ENCODE peak calls at places on chromosomes 6 and 20, in eight cellular contexts. S is GM12878, N is HepG2, C is H1, D is SK-N-SH, Q is K562, I is HCT116, R is endothelial cell of umbilical vein. T is an unnamed sample.

GRCh38 chr6:51644426-51644825 is 443.0 kb downstream of the PKHD1 start:
- DNase-seq in D (no peak), C (no peak), I (no peak), Q (no peak), R (no peak), N (no peak), S (no peak), T (no peak)

GRCh38 chr6:6411115-6411514 is 90.7 kb upstream of the F13A1 start:
- DNase-seq in I (no peak), C (no peak), S (no peak), N (no peak), R (no peak), Q (no peak), D (no peak), T (no peak)

GRCh38 chr20:38973546-38974120 is 11.5 kb downstream of the DHX35 start:
- DNase-seq in S (no peak), D (no peak), C (no peak), R (no peak), I (no peak), Q (no peak), N (no peak), T (no peak)

GRCh38 chr6:134368670-134369069 is 50.8 kb upstream of the SGK1 start:
- DNase-seq in Q (no peak), R (no peak), S (no peak), C (no peak), D (peak), I (no peak), N (no peak), T (no peak)

GRCh38 chr6:160036790-160037206 is 67.9 kb downstream of the IGF2R start:
- DNase-seq in Q (no peak), D (no peak), R (no peak), C (no peak), I (no peak), N (no peak), S (no peak), T (no peak)

GRCh38 chr6:136077834-136078576 is 172.1 kb downstream of the MTFR2 start:
- DNase-seq in C (no peak), S (no peak), N (no peak), I (no peak), R (peak), D (peak), Q (no peak), T (no peak)

GRCh38 chr20:8757146-8757545 is 311.7 kb upstream of the PLCB4 start:
- DNase-seq in D (no peak), R (no peak), I (no peak), C (no peak), N (no peak), Q (no peak), S (no peak), T (no peak)

GRCh38 chr6:40410792-40411191 is 176.4 kb downstream of the LRFN2 start:
- DNase-seq in I (no peak), Q (no peak), R (no peak), D (peak), S (no peak), N (no peak), C (no peak), T (no peak)

GRCh38 chr6:36285797-36286196 is 15.9 kb downstream of the PNPLA1 start:
- DNase-seq in D (no peak), C (no peak), Q (no peak), I (no peak), S (no peak), N (no peak), R (no peak), T (no peak)

GRCh38 chr20:41361757-41362747 is 4.6 kb downstream of the EMILIN3 start:
- DNase-seq in S (no peak), R (no peak), I (no peak), D (peak), Q (no peak), N (no peak), C (no peak), T (no peak)

GRCh38 chr6:152176219-152176745 is 368.8 kb downstream of the ESR1 start:
- DNase-seq in N (no peak), Q (no peak), I (no peak), C (no peak), D (no peak), S (no peak), R (no peak), T (no peak)

GRCh38 chr20:22974354-22974753 is 60.8 kb upstream of the SSTR4 start:
- DNase-seq in D (no peak), S (no peak), N (peak), Q (peak), C (peak), R (peak), I (peak), T (no peak)

GRCh38 chr20:61630816-61631215 is 378.8 kb downstream of the CDH4 start:
- DNase-seq in Q (no peak), S (no peak), N (no peak), R (no peak), I (no peak), D (no peak), C (no peak), T (no peak)

GRCh38 chr20:40502431-40502992 is 186.5 kb downstream of the MAFB start:
- DNase-seq in R (no peak), C (no peak), D (no peak), Q (no peak), I (no peak), N (no peak), S (no peak), T (no peak)

GRCh38 chr20:30816182-30816645 is 441.2 kb upstream of the DEFB115 start:
- DNase-seq in N (no peak), C (no peak), S (no peak), D (peak), Q (peak), R (no peak), I (no peak), T (no peak)

GRCh38 chr6:43982084-43982625 is 145.1 kb downstream of the MRPL14 start:
- DNase-seq in N (no peak), C (no peak), I (no peak), D (peak), S (no peak), R (no peak), Q (no peak), T (no peak)

GRCh38 chr6:132257561-132257960 is 143.7 kb downstream of the MOXD1 start:
- DNase-seq in C (no peak), D (no peak), R (no peak), S (no peak), I (no peak), N (no peak), Q (no peak), T (no peak)

GRCh38 chr20:54218470-54218869 is 10.6 kb downstream of the PFDN4 start:
- DNase-seq in C (no peak), N (no peak), D (no peak), I (no peak), R (peak), S (no peak), Q (no peak), T (no peak)

GRCh38 chr6:21348462-21349195 is 244.9 kb upstream of the SOX4 start:
- DNase-seq in D (no peak), N (no peak), S (no peak), R (peak), I (no peak), Q (no peak), C (peak), T (peak)

GRCh38 chr6:165340532-165340931 is 31.1 kb upstream of the C6orf118 start:
- DNase-seq in N (no peak), I (no peak), C (no peak), S (no peak), D (no peak), R (no peak), Q (no peak), T (no peak)

GRCh38 chr6:106098383-106099234 is 12.5 kb downstream of the PRDM1 start:
- DNase-seq in S (peak), D (no peak), Q (peak), C (no peak), N (no peak), I (peak), R (peak), T (no peak)

GRCh38 chr6:38443341-38443740 is 196.4 kb downstream of the BTBD9 start:
- DNase-seq in S (no peak), I (no peak), Q (no peak), N (no peak), R (no peak), C (no peak), D (no peak), T (no peak)

GRCh38 chr20:1169224-1169623 is 15.6 kb downstream of the TMEM74B start:
- DNase-seq in N (no peak), Q (no peak), C (no peak), I (no peak), S (no peak), D (no peak), R (no peak), T (no peak)

GRCh38 chr6:4128748-4129147 is 6.6 kb downstream of the ECI2 start:
- DNase-seq in D (no peak), Q (no peak), C (no peak), R (peak), I (no peak), N (no peak), S (no peak), T (no peak)

GRCh38 chr20:3719046-3719445 is 6.6 kb upstream of the SIGLEC1 start:
- DNase-seq in N (no peak), D (no peak), S (no peak), R (peak), Q (no peak), C (no peak), I (no peak), T (no peak)

GRCh38 chr6:72286911-72287311 is 335.0 kb upstream of the KCNQ5 start:
- DNase-seq in Q (no peak), D (no peak), C (no peak), S (no peak), I (no peak), N (no peak), R (peak), T (no peak)

GRCh38 chr6:92011681-92012245 is 1407.6 kb downstream of the EPHA7 start:
- DNase-seq in C (no peak), S (no peak), D (no peak), I (no peak), Q (no peak), R (no peak), N (no peak), T (no peak)

GRCh38 chr20:48786916-48787676 is 40.7 kb downstream of the PREX1 start:
- DNase-seq in D (no peak), N (no peak), Q (no peak), C (no peak), R (no peak), S (no peak), I (no peak), T (no peak)

GRCh38 chr20:35225319-35226125 is 968 bp upstream of the MMP24 start:
- DNase-seq in R (peak), N (no peak), S (no peak), C (no peak), D (no peak), Q (no peak), I (no peak), T (no peak)

GRCh38 chr6:15444881-15445280 is 199.0 kb downstream of the JARID2 start:
- DNase-seq in N (peak), S (no peak), C (no peak), I (peak), R (no peak), D (peak), Q (no peak), T (no peak)

GRCh38 chr6:6131492-6132109 is 124.9 kb upstream of the NRN1 start:
- DNase-seq in Q (peak), D (peak), R (peak), C (no peak), S (no peak), I (peak), N (peak), T (no peak)

GRCh38 chr20:63498950-63499332 is at the start of gene EEF1A2:
- DNase-seq in I (no peak), C (peak), R (no peak), N (no peak), Q (peak), D (peak), S (no peak), T (no peak)

GRCh38 chr6:148443798-148444560 is 101.3 kb downstream of the SASH1 start:
- DNase-seq in S (no peak), N (no peak), D (no peak), I (no peak), Q (no peak), C (peak), R (peak), T (no peak)

GRCh38 chr6:116028233-116028632 is 32.5 kb downstream of the FRK start:
- DNase-seq in R (no peak), Q (no peak), C (no peak), D (no peak), N (no peak), I (no peak), S (no peak), T (no peak)

GRCh38 chr6:63272397-63272796 is 47.4 kb downstream of the LGSN start:
- DNase-seq in C (no peak), I (peak), R (peak), Q (no peak), N (peak), D (peak), S (no peak), T (peak)

GRCh38 chr20:53579581-53580375 is 13.9 kb downstream of the ZNF217 start:
- DNase-seq in S (no peak), R (peak), I (no peak), Q (peak), N (peak), D (no peak), C (no peak), T (no peak)

GRCh38 chr6:112443118-112443641 is 96.0 kb downstream of the RFPL4B start:
- DNase-seq in I (no peak), C (no peak), S (no peak), D (no peak), Q (no peak), R (no peak), N (no peak), T (no peak)

GRCh38 chr6:70537266-70537665 is 29.5 kb upstream of the SDHAF4 start:
- DNase-seq in C (no peak), S (no peak), N (no peak), Q (no peak), D (no peak), I (no peak), R (no peak), T (no peak)

GRCh38 chr20:32031007-32031958 is 20.8 kb upstream of the HCK start:
- DNase-seq in Q (peak), S (no peak), N (peak), I (peak), D (peak), R (peak), C (peak), T (peak)
- H3K4me3 ChIP-seq in Q (no peak), S (peak), N (peak), I (no peak), D (peak), R (no peak), C (peak), T (peak)

GRCh38 chr6:2480267-2480966 is 235.0 kb upstream of the GMDS start:
- DNase-seq in N (no peak), Q (no peak), S (no peak), D (no peak), I (no peak), R (no peak), C (no peak), T (no peak)
- TF ChIP-seq POLR2AphosphoS5 in N (no peak), Q (no peak), S (no peak), D (no peak), I (no peak), R (no peak), C (no peak), T (no peak)

GRCh38 chr6:7820288-7820835 is 90.2 kb downstream of the TXNDC5 start:
- DNase-seq in D (no peak), S (no peak), Q (no peak), N (no peak), I (no peak), C (no peak), R (no peak), T (no peak)
- H3K9ac ChIP-seq in D (no peak), S (no peak), Q (no peak), N (no peak), I (no peak), C (no peak), R (no peak), T (no peak)

GRCh38 chr6:108999428-108999827 is 95.2 kb downstream of the SESN1 start:
- DNase-seq in Q (no peak), R (no peak), S (no peak), N (no peak), I (no peak), C (no peak), D (no peak), T (no peak)

GRCh38 chr6:109001554-109001953 is 93.1 kb downstream of the SESN1 start:
- DNase-seq in R (no peak), N (no peak), S (no peak), C (no peak), D (peak), Q (no peak), I (no peak), T (peak)

GRCh38 chr6:109002882-109003281 is 91.8 kb downstream of the SESN1 start:
- DNase-seq in C (no peak), N (no peak), S (no peak), Q (no peak), D (no peak), R (no peak), I (no peak), T (no peak)

GRCh38 chr6:109000289-109000688 is 94.4 kb downstream of the SESN1 start:
- DNase-seq in C (no peak), Q (no peak), D (no peak), R (no peak), I (no peak), S (no peak), N (no peak), T (no peak)

DNA sequence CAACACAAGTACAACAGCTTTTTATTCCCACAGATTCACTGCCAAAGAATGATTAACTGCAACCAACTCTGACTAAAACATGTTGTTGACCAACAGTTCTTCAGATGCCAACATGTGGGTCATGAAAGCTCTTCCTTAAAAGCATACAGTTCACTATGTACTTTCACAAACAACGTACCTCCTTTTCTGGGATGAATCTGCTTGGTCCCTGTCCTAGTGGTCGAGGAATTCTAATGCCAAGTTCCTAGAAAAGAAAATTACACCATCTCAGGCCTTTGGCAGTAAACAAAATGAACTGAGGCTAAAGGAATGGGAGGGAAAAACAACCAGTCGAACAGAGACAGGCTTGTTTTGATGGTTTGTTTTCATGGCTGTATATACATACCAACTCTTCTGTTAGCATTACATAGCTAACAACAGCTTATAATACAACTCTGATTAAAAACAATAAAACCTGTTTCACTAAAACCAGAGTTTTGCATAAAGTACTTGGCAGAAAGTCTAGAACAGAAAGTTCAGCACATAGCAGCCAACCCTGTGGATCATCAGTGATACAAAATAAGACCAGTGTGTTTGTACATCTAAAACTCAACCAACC is 92.4 kb downstream of the SESN1 start:
- DNase-seq in N (no peak), I (no peak), C (no peak), Q (no peak), D (no peak), R (no peak), S (no peak), T (no peak)
- H3K4me3 ChIP-seq in N (no peak), I (no peak), C (no peak), Q (no peak), D (no peak), R (no peak), S (no peak), T (peak)